ENCODE peak calls at places on chromosomes 12 and 14, in five cellular contexts. Q, S, L, Z and O are unnamed samples.

GRCh38 chr12:48858043-48858442 is 6.1 kb upstream of the DDX23 start:
- DNase-seq in Q (no peak), S (no peak), L (no peak), Z (no peak), O (no peak)

GRCh38 chr12:68349921-68350606 is 17.9 kb upstream of the MDM1 start:
- DNase-seq in Q (peak; percentile 44), S (no peak), L (no peak), Z (no peak), O (no peak)

GRCh38 chr12:50222275-50222783 is 55.2 kb upstream of the CERS5 start:
- DNase-seq in Q (peak; percentile 57), S (no peak), L (peak; percentile 91), Z (peak; percentile 46), O (peak; percentile 47)

GRCh38 chr12:114186241-114187002 is 219.5 kb downstream of the TBX5 start:
- DNase-seq in Q (no peak), S (peak; percentile 53), L (no peak), Z (no peak), O (peak; percentile 57)

GRCh38 chr12:25518512-25518911 is 34.6 kb downstream of the LMNTD1 start:
- DNase-seq in Q (no peak), S (no peak), L (peak; percentile 81), Z (no peak), O (no peak)

GRCh38 chr14:69260979-69261605 is 1.1 kb downstream of the GALNT16 start:
- DNase-seq in Q (peak; percentile 37), S (peak; percentile 87), L (no peak), Z (peak; percentile 3), O (no peak)

GRCh38 chr12:81288651-81289050 is 210.8 kb downstream of the ACSS3 start:
- DNase-seq in Q (no peak), S (no peak), L (no peak), Z (no peak), O (no peak)

GRCh38 chr14:101246894-101247853 is 314.1 kb upstream of the DIO3 start:
- DNase-seq in Q (no peak), S (peak; percentile 23), L (no peak), Z (no peak), O (no peak)

GRCh38 chr14:95652171-95652570 is 34.1 kb upstream of the TCL1B start:
- DNase-seq in Q (no peak), S (no peak), L (no peak), Z (no peak), O (no peak)

GRCh38 chr12:122537021-122537420 is 10.0 kb downstream of the KNTC1 start:
- DNase-seq in Q (no peak), S (no peak), L (peak; percentile 44), Z (no peak), O (no peak)

GRCh38 chr12:1644523-1645438 is 15.8 kb downstream of the WNT5B start:
- DNase-seq in Q (no peak), S (no peak), L (peak; percentile 80), Z (no peak), O (no peak)

GRCh38 chr14:103517172-103517566 is 5.5 kb downstream of the CKB start:
- DNase-seq in Q (no peak), S (no peak), L (no peak), Z (no peak), O (no peak)
- H3K27ac ChIP-seq in Q (no peak overlapping the region), S (no peak overlapping the region), L (no peak overlapping the region), Z (no peak overlapping the region), O (no peak overlapping the region)

DNA sequence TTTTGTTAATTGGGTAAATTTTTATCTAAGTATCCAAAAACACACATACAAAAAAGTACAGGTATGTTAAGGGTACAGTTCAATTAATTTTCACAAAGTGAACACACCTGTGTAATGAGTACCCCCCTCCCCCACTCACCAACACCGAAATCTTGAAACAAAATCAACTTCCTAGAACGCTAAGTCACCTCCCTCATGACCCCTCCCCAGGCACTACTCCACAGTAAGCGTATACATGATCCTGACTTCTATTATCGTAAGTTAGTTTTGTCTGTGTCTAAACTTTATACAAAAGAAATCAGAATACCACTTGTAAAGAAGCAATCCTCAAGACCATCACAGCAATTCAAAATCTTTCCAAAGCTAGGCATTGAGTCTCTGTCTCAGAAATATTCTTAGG is 100.5 kb downstream of the MED13L start:
- DNase-seq in Q (no peak), S (no peak), L (no peak), Z (no peak), O (no peak)
- H3K4me1 ChIP-seq in Q (peaks cover 14% of the 10 kb centered on the region), S (peaks cover 4% of the 10 kb centered on the region), L (no peaks in the 10 kb centered on the region), Z (peaks cover 11% of the 10 kb centered on the region), O (no peaks in the 10 kb centered on the region)

DNA sequence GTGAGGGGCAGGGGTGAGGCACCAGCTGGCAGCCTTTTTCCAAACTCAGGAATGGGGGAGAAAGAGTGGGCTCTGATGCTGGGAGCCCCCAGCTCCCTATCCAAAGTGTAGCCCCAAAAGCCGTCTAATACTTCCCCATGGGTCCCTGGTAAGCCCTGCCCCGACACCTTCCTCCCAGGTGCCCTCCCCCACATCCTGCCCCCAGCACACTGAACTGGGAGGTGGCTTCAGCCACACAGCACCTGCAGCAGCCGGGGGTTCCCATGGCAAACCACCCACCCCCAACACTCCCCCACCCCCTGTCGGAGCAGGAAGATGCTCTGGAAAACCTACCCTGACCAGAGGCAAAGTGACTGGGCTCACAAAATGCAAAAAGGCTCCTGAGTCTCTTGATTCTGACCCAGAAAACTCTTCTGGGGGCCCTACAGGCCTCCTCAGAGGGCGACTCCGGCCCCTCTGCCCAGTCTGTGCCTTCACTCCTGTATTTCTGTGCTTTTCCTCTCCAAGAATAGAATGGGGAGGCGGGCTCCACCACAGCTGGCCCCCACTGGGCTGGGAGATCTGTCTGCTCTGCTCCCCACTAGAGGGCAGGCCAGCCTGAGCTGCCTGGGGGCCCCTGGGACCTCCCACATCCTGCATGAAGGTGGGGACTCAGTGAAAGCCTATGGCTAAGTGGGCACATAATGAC is 81.6 kb downstream of the ITPK1 start:
- DNase-seq in Q (no peak), S (no peak), L (no peak), Z (peak; percentile 44), O (no peak)
- H3K27ac ChIP-seq in Q (no peak overlapping the region), S (no peak overlapping the region), L (no peak overlapping the region), Z (peak overlapping the region; percentile 57), O (no peak overlapping the region)

GRCh38 chr14:56801920-56802319 is 8.4 kb downstream of the OTX2 start:
- DNase-seq in Q (no peak), S (no peak), L (no peak), Z (no peak), O (no peak)
- H3K4me1 ChIP-seq in Q (no peaks in the 10 kb centered on the region), S (peaks cover 30% of the 10 kb centered on the region), L (no peaks in the 10 kb centered on the region), Z (peaks cover 12% of the 10 kb centered on the region), O (no peaks in the 10 kb centered on the region)

GRCh38 chr14:103879570-103880333 is 32.4 kb upstream of the PPP1R13B start:
- DNase-seq in Q (peak; percentile 74), S (peak; percentile 73), L (peak; percentile 41), Z (no peak), O (no peak)
- H3K27ac ChIP-seq in Q (peak overlapping the region; percentile 27), S (peak overlapping the region; percentile 26), L (no peak overlapping the region), Z (no peak overlapping the region), O (no peak overlapping the region)

GRCh38 chr12:104134882-104135281 is 3.1 kb downstream of the NFYB start:
- DNase-seq in Q (no peak), S (no peak), L (no peak), Z (no peak), O (no peak)
- H3K4me1 ChIP-seq in Q (peaks cover 48% of the 10 kb centered on the region), S (peaks cover 7% of the 10 kb centered on the region), L (peaks cover 18% of the 10 kb centered on the region), Z (peaks cover 24% of the 10 kb centered on the region), O (peaks cover 2% of the 10 kb centered on the region)

GRCh38 chr14:23171251-23171975 is 12.0 kb downstream of the SLC7A8 start:
- DNase-seq in Q (no peak), S (no peak), L (peak; percentile 59), Z (no peak), O (no peak)
- H3K27ac ChIP-seq in Q (no peak overlapping the region), S (no peak overlapping the region), L (no peak overlapping the region), Z (no peak overlapping the region), O (no peak overlapping the region)

GRCh38 chr14:45715946-45716345 is 462.9 kb upstream of the MIS18BP1 start:
- DNase-seq in Q (peak; percentile 46), S (no peak), L (no peak), Z (no peak), O (no peak)
- H3K4me1 ChIP-seq in Q (peaks cover 5% of the 10 kb centered on the region), S (no peaks in the 10 kb centered on the region), L (no peaks in the 10 kb centered on the region), Z (no peaks in the 10 kb centered on the region), O (no peaks in the 10 kb centered on the region)

GRCh38 chr14:60973070-60973469 is 7.8 kb downstream of the TRMT5 start:
- DNase-seq in Q (no peak), S (no peak), L (no peak), Z (no peak), O (no peak)
- H3K27ac ChIP-seq in Q (no peak overlapping the region), S (no peak overlapping the region), L (no peak overlapping the region), Z (no peak overlapping the region), O (no peak overlapping the region)